ENCODE peak calls at places on chromosomes 6 and 20, in seven cellular contexts. O is germinal center; C is activated CD8-positive, alpha-beta memory T cell treated with anti-CD3 and anti-CD28 coated beads for 4 hours; S is HEK293T; Y is SW480; H is BJ; T is colonic mucosa. U is an unnamed sample.

GRCh38 chr6:43203029-43203717 is 21.2 kb downstream of the CUL9 start:
- DNase-seq in S (no peak), C (no peak), H (no peak), Y (no peak), T (no peak), O (no peak), U (no peak)

GRCh38 chr6:658244-658643 is 1.3 kb upstream of the HUS1B start:
- DNase-seq in H (peak; percentile 11), C (no peak), S (no peak), O (no peak), T (no peak), Y (no peak), U (no peak)

GRCh38 chr20:40470313-40471260 is 218.4 kb downstream of the MAFB start:
- DNase-seq in O (peak; percentile 8), Y (no peak), C (no peak), H (no peak), S (no peak), T (no peak), U (peak; percentile 26)

GRCh38 chr6:166612471-166612881 is 14.6 kb downstream of the RPS6KA2 start:
- DNase-seq in C (no peak), S (no peak), T (no peak), H (no peak), O (no peak), Y (no peak), U (no peak)

GRCh38 chr6:127933852-127934840 is 33.3 kb upstream of the THEMIS start:
- DNase-seq in H (no peak), S (no peak), Y (no peak), O (no peak), C (no peak), T (no peak), U (no peak)

GRCh38 chr6:5085638-5086293 is 625 bp downstream of the PPP1R3G start:
- DNase-seq in O (peak; percentile 33), T (peak; percentile 35), S (peak; percentile 46), C (no peak), Y (peak; percentile 30), H (no peak), U (peak; percentile 26)

GRCh38 chr6:107769053-107769658 is 55.0 kb downstream of the SCML4 start:
- DNase-seq in O (no peak), T (no peak), H (no peak), C (no peak), Y (no peak), S (no peak), U (no peak)

GRCh38 chr6:73109659-73110058 is 115.6 kb downstream of the KHDC1L start:
- DNase-seq in H (no peak), S (no peak), T (no peak), C (no peak), O (no peak), Y (no peak), U (no peak)

GRCh38 chr6:252775-253526 is 39.3 kb upstream of the DUSP22 start:
- DNase-seq in H (no peak), T (no peak), O (no peak), S (no peak), C (no peak), Y (no peak), U (no peak)

GRCh38 chr20:31967830-31968249 is at the start of gene XKR7:
- DNase-seq in S (no peak), H (no peak), Y (no peak), T (no peak), O (peak; percentile 49), C (no peak), U (no peak)

GRCh38 chr20:3071610-3072529 is at the start of gene OXT:
- DNase-seq in H (no peak), C (peak; percentile 48), O (no peak), T (peak; percentile 32), Y (no peak), S (no peak), U (no peak)

GRCh38 chr6:142523485-142523884 is 221.7 kb downstream of the ADGRG6 start:
- DNase-seq in S (no peak), C (no peak), Y (no peak), T (no peak), H (no peak), O (no peak), U (no peak)

GRCh38 chr6:57198926-57199636 is 23.0 kb downstream of the RAB23 start:
- DNase-seq in S (no peak), T (peak; percentile 65), O (no peak), C (no peak), Y (no peak), H (no peak), U (no peak)

GRCh38 chr20:34994509-34995131 is 39.0 kb downstream of the MYH7B start:
- DNase-seq in T (no peak), S (no peak), H (no peak), O (no peak), C (no peak), Y (no peak), U (no peak)

GRCh38 chr20:38833154-38833856 is 27.8 kb downstream of the PPP1R16B start:
- DNase-seq in H (no peak), O (no peak), C (no peak), T (no peak), Y (no peak), S (no peak), U (no peak)

GRCh38 chr6:35328108-35328723 is 14.1 kb upstream of the PPARD start:
- DNase-seq in T (no peak), H (no peak), S (peak; percentile 9), Y (no peak), C (no peak), O (peak; percentile 2), U (no peak)

GRCh38 chr6:110067837-110068591 is 89.9 kb downstream of the GPR6 start:
- DNase-seq in T (no peak), Y (no peak), H (no peak), C (no peak), O (no peak), S (no peak), U (no peak)

GRCh38 chr6:159762681-159763293 is 942 bp downstream of the ACAT2 start:
- DNase-seq in T (peak; percentile 28), S (no peak), Y (no peak), H (no peak), O (peak; percentile 21), C (no peak), U (no peak)

GRCh38 chr6:54063228-54063539 is 48.1 kb upstream of the MLIP start:
- DNase-seq in Y (no peak), C (no peak), T (no peak), O (no peak), H (no peak), S (no peak), U (no peak)

GRCh38 chr20:54995553-54995952 is 520.2 kb downstream of the DOK5 start:
- DNase-seq in S (no peak), H (no peak), O (no peak), C (no peak), T (no peak), Y (no peak), U (no peak)

GRCh38 chr6:3351105-3351676 is 92.4 kb downstream of the PSMG4 start:
- DNase-seq in H (no peak), C (no peak), T (no peak), Y (peak; percentile 43), O (no peak), S (no peak), U (peak; percentile 34)

GRCh38 chr20:19079536-19080299 is 132.7 kb upstream of the SLC24A3 start:
- DNase-seq in S (no peak), Y (no peak), C (no peak), O (no peak), T (no peak), H (no peak), U (no peak)

U was measured in uterus.